ENCODE peak calls at places on chromosomes 4 and X, in six cellular contexts. P, V, U, D, R and Y are unnamed samples. For H3K4me1, the result is how much of the 10 kb centered on the place peaks cover.

GRCh38 chr4:106868381-106869035 is 167.6 kb downstream of the DKK2 start:
- DNase-seq in P (no peak), V (no peak), U (no peak), D (no peak), R (no peak), Y (no peak)

GRCh38 chrX:119008122-119008744 is 33.8 kb downstream of the LONRF3 start:
- DNase-seq in P (no peak), V (peak), U (no peak), D (no peak), R (no peak), Y (peak)

GRCh38 chrX:1031521-1032430 is 180.7 kb downstream of the CRLF2 start:
- DNase-seq in P (no peak), V (no peak), U (no peak), D (no peak), R (no peak), Y (no peak)

GRCh38 chrX:11187001-11187400 is 75.9 kb downstream of the HCCS start:
- DNase-seq in P (no peak), V (no peak), U (no peak), D (no peak), R (no peak), Y (no peak)

GRCh38 chrX:65690057-65690855 is 22.8 kb downstream of the MSN start:
- DNase-seq in P (no peak), V (no peak), U (peak), D (no peak), R (no peak), Y (no peak)

GRCh38 chrX:56764153-56764974 is 35.3 kb downstream of the NBDY start:
- DNase-seq in P (no peak), V (peak), U (peak), D (no peak), R (peak), Y (peak)

GRCh38 chr4:109078724-109079123 is 223.7 kb downstream of the COL25A1 start:
- DNase-seq in P (no peak), V (no peak), U (no peak), D (no peak), R (no peak), Y (no peak)

GRCh38 chrX:74248889-74249288 is 55.1 kb upstream of the ZCCHC13 start:
- DNase-seq in P (no peak), V (peak), U (no peak), D (no peak), R (no peak), Y (no peak)

GRCh38 chr4:5012477-5012876 is 6.8 kb downstream of the CYTL1 start:
- DNase-seq in P (no peak), V (no peak), U (no peak), D (no peak), R (no peak), Y (no peak)

GRCh38 chr4:170005472-170005871 is 20.7 kb downstream of the MFAP3L start:
- DNase-seq in P (no peak), V (no peak), U (no peak), D (no peak), R (no peak), Y (no peak)

DNA sequence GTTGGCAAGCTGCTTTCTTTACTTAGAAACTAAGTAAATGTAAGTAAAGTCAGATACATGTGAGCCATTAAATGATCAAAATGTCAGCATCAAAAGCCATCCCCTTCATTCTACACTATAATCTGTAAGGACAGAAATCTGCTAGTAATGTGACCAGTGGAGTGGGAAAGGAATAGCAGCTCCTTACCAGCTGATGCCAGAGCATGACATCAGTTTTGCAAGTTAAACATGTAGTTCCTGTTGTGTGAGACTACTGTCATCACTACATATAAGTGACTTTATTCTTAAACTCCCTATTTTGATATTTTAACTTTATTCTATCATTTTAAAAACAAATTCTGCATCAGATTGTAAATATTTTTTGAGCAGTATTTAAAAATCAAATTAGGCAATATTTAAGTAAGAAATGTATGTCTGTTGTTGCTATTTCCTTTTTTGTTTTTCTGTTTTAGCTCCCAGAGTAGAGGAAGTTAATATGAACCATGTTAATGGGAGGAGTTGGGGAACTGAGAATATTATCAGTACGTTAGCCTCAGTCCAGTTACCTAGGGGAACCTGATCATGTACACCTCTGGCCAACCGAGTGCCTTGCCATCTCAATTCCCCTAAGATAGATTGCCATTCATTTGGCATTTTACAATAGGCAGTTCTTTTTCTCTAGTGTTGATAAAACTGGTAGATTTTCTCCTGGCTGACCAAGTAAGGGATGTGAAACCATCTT is 34.8 kb downstream of the CCNI start:
- DNase-seq in P (no peak), V (no peak), U (no peak), D (no peak), R (no peak), Y (no peak)
- H3K27ac ChIP-seq in P (no peak), V (peak), U (no peak), D (no peak), R (no peak), Y (no peak)

GRCh38 chr4:89295415-89295927 is 12.1 kb downstream of the GPRIN3 start:
- DNase-seq in P (no peak), V (no peak), U (no peak), D (no peak), R (no peak), Y (no peak)
- H3K4me1 ChIP-seq in P (under half), V (half or more), U (under half), D (under half), R (half or more), Y (half or more)

GRCh38 chrX:19888419-19888879 is 1.0 kb upstream of the SH3KBP1 start:
- DNase-seq in P (no peak), V (no peak), U (no peak), D (no peak), R (peak), Y (peak)

GRCh38 chrX:19886888-19887531 is 390 bp downstream of the SH3KBP1 start:
- DNase-seq in P (no peak), V (peak), U (no peak), D (no peak), R (no peak), Y (peak)

GRCh38 chrX:19885732-19886131 is 1.7 kb downstream of the SH3KBP1 start:
- DNase-seq in P (no peak), V (no peak), U (no peak), D (no peak), R (no peak), Y (no peak)

GRCh38 chrX:19883878-19884277 is 3.5 kb downstream of the SH3KBP1 start:
- DNase-seq in P (no peak), V (no peak), U (no peak), D (no peak), R (no peak), Y (no peak)

DNA sequence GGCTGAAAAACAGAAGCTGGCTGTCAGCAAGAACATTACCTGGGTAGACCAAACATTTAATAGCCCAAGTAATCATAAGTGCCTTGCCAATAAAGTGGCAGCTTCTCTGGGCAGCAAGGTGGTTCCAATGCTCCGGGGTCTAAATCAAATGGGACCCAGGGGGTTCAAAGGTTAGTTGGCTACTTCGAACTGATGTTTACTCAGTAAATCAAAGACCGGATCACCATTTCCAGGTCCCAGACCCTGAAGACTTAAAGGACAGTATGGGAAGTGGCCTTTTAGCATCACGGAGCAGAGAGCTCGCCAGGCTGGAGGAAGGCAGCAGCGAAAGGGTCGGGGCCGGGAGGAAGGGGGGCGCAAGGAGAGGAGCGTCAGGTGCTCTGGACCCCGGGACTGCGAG is 1.0 kb downstream of the SH3KBP1 start:
- DNase-seq in P (no peak), V (no peak), U (no peak), D (no peak), R (no peak), Y (no peak)
- H3K4me3 ChIP-seq in P (peak), V (peak), U (peak), D (peak), R (peak), Y (peak)

GRCh38 chr4:124940387-124940786 is 227.9 kb upstream of the ANKRD50 start:
- DNase-seq in P (no peak), V (no peak), U (no peak), D (no peak), R (no peak), Y (no peak)

GRCh38 chr4:124943938-124944337 is 231.4 kb upstream of the ANKRD50 start:
- DNase-seq in P (no peak), V (no peak), U (no peak), D (no peak), R (no peak), Y (no peak)

GRCh38 chr4:124945422-124945821 is 232.9 kb upstream of the ANKRD50 start:
- DNase-seq in P (no peak), V (no peak), U (no peak), D (no peak), R (no peak), Y (no peak)

GRCh38 chr4:124941267-124941666 is 228.7 kb upstream of the ANKRD50 start:
- DNase-seq in P (no peak), V (no peak), U (no peak), D (no peak), R (no peak), Y (no peak)

DNA sequence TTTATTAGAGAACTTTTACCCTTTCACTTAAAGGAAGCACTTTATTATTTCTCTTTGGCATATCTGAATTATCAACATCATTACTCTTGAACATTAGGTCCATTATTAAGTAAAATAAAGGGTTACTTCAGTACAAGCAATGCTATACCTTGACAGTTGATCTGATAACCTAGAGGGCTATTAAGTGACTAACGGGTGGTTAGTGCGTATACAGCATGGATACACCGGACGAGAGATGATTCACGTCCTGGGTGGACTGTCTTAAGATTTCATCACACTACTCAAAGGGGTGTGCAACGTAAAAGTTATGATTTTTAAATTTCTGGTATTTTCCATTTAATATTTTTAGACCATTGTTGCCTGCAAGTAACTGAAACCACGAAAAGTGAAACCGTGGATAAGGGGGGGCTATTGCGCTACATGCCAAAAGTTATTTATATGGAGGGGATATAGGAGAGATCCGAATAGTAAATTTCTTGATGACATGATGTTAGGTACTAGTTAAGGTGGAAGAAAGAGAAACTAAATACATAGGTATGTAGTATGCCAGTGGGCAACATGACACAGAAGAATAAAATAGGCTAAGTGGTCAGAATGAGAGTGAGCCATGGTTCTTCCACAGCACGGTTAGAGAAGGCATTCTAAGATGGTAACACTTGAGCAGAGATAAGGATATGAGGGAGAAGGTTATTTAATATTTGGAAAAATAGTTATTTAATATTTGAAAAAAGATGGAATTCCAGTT is 230.8 kb upstream of the ANKRD50 start:
- DNase-seq in P (no peak), V (no peak), U (no peak), D (no peak), R (no peak), Y (no peak)
- H3K27ac ChIP-seq in P (no peak), V (no peak), U (no peak), D (no peak), R (no peak), Y (no peak)

DNA sequence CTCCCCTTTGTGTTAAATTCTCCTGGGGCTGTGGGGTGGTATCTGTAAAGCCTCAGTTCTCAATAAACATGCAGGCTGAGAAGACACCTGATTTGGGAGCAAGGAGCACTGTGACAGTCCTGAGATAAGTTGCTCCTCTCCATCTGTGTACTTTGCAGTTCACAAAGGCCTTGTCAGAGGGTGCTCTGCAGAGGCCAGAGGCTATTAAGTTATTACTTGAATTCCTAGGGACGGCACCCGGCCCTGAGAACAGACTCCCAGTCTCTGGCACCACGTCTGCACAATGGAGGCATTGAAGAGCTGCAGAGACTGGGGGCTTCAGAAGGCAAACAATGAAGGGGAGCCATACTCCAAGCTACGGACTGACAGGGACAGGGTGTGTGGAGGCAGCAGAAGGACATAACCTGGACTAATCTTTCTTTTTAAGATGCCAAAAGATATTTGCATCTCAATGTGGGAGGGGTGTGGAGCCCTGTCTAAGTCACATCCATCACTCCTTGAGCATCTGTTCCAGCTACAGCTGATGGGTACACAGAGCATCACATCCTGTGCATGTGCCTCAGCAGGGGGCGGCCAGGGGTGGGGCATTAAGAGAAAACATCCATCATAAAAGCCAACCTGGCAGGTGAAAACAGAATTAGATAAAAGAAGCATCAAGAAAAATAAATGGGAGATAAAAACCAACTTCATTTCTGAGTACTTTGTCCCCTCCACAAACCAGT is 11.4 kb downstream of the RASGEF1B start:
- DNase-seq in P (no peak), V (no peak), U (no peak), D (no peak), R (no peak), Y (peak)
- H3K4me1 ChIP-seq in P (under half), V (under half), U (under half), D (under half), R (under half), Y (under half)

DNA sequence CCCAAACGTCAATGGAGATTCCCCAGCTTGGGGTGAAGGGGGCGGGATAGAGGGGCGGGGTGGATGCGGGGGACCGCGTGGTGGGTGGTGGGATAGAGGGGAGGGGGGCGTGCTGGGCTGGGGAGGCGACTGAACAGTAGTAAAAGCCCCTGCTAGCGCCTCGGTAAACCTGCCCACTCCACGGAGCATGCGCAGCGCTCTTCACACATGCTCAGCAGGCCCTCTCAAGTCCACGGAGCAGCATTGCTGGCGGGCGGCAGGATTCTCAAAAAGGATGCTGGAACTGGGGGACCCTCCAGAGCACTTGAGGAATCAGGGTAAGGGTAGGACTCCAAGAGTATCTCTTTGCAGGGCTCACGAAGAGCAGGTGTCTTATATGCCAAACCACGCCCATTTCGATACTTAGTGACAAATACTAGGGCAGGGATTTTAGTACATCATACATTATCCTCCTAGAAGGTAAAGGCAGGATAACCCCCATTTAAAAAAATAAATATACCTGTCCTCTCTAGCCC is 378 bp upstream of the RPS6KA6 start:
- DNase-seq in P (no peak), V (peak), U (peak), D (peak), R (no peak), Y (no peak)
- H3K4me3 ChIP-seq in P (peak), V (peak), U (peak), D (peak), R (no peak), Y (no peak)

GRCh38 chrX:150363561-150364346 is 637 bp downstream of the MAMLD1 start:
- DNase-seq in P (no peak), V (no peak), U (no peak), D (no peak), R (no peak), Y (peak)
- H3K27ac ChIP-seq in P (peak), V (peak), U (peak), D (peak), R (no peak), Y (no peak)

GRCh38 chr4:185779520-185779919 is 32.5 kb downstream of the SORBS2 start:
- DNase-seq in P (no peak), V (no peak), U (no peak), D (no peak), R (no peak), Y (no peak)

GRCh38 chr4:185781555-185782215 is 30.3 kb downstream of the SORBS2 start:
- DNase-seq in P (no peak), V (no peak), U (no peak), D (no peak), R (no peak), Y (no peak)

GRCh38 chr4:185783574-185783973 is 28.4 kb downstream of the SORBS2 start:
- DNase-seq in P (no peak), V (no peak), U (no peak), D (no peak), R (no peak), Y (no peak)

GRCh38 chr4:185780472-185780871 is 31.5 kb downstream of the SORBS2 start:
- DNase-seq in P (no peak), V (no peak), U (no peak), D (no peak), R (no peak), Y (no peak)

DNA sequence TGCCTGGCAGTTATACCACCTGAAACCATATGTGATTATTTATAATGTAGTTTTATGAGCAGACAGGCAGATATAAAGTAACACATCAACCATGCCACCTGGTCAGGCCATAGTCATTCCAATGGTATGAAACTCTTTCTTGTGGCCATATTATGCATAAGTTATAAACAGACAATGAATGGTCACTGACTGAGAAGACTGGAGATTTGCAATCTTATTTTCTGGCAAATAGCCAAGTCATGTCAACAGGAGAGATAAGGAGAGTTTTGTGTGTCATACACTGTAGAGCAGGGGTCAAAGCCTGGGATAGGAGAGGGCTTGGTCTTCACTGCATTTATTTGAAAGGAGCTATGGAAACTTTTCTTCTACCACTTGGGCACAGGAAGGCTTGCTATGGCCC is 29.5 kb downstream of the SORBS2 start:
- DNase-seq in P (no peak), V (no peak), U (no peak), D (no peak), R (no peak), Y (no peak)
- H3K4me1 ChIP-seq in P (under half), V (under half), U (under half), D (under half), R (under half), Y (under half)

DNA sequence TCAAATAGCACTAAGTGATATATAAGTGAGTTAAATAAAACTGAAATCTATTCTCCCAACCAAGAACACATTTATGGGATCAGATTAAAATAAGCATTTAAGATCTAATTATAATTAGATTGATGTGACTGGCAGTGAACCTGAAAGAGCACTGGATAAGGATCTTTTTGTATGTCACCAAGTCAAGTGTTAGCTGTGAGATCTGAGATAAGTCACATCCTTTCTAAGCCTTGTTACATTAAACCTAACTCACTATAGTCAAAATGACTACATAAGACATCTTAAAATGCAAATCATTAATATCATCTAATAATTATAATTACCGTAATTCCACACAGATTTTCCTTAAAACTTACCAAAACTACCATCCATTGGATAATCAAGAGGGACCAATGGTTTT is 1.6 kb downstream of the CCNA2 start:
- DNase-seq in P (no peak), V (no peak), U (no peak), D (no peak), R (no peak), Y (no peak)
- H3K4me3 ChIP-seq in P (no peak), V (peak), U (no peak), D (no peak), R (no peak), Y (peak)

GRCh38 chr4:110119347-110119746 is 79.1 kb downstream of the ELOVL6 start:
- DNase-seq in P (no peak), V (no peak), U (no peak), D (no peak), R (no peak), Y (no peak)

GRCh38 chr4:110124721-110125120 is 73.7 kb downstream of the ELOVL6 start:
- DNase-seq in P (no peak), V (no peak), U (no peak), D (no peak), R (no peak), Y (no peak)

GRCh38 chr4:110122201-110122600 is 76.2 kb downstream of the ELOVL6 start:
- DNase-seq in P (no peak), V (no peak), U (no peak), D (no peak), R (no peak), Y (no peak)

GRCh38 chr4:110120506-110120905 is 77.9 kb downstream of the ELOVL6 start:
- DNase-seq in P (no peak), V (no peak), U (no peak), D (no peak), R (no peak), Y (no peak)

GRCh38 chr4:110119880-110120279 is 78.5 kb downstream of the ELOVL6 start:
- DNase-seq in P (no peak), V (no peak), U (no peak), D (no peak), R (no peak), Y (no peak)
- H3K27ac ChIP-seq in P (no peak), V (no peak), U (no peak), D (peak), R (no peak), Y (no peak)